ENCODE peak calls at places on chromosomes 12 and 14, in five cellular contexts. A is nucleus accumbens, Y is tibial nerve, M is uterus, B is HEK293T. N is an unnamed sample.

GRCh38 chr12:94460594-94460959 is 910 bp upstream of the CEP83 start:
- DNase-seq in A (no peak), Y (no peak), M (no peak), B (no peak), N (no peak)

GRCh38 chr14:32018391-32019092 is 58.6 kb upstream of the ARHGAP5 start:
- DNase-seq in A (no peak), Y (no peak), M (no peak), B (no peak), N (no peak)

GRCh38 chr14:70873627-70874026 is 33.6 kb upstream of the PCNX1 start:
- DNase-seq in A (no peak), Y (no peak), M (no peak), B (no peak), N (no peak)

GRCh38 chr14:99643343-99643742 is 1.6 kb upstream of the HHIPL1 start:
- DNase-seq in A (no peak), Y (no peak), M (no peak), B (no peak), N (no peak)

GRCh38 chr14:44846232-44846824 is 115.4 kb downstream of the KLHL28 start:
- DNase-seq in A (peak; percentile 2), Y (no peak), M (no peak), B (peak; percentile 57), N (no peak)

GRCh38 chr14:95993768-95994592 is 45.2 kb upstream of the C14orf132 start:
- DNase-seq in A (peak; percentile 6), Y (no peak), M (peak; percentile 17), B (peak; percentile 52), N (no peak)

GRCh38 chr12:32312049-32312670 is 87.2 kb upstream of the FGD4 start:
- DNase-seq in A (no peak), Y (no peak), M (no peak), B (peak; percentile 39), N (peak; percentile 47)

GRCh38 chr12:124939428-124940142 is 25.1 kb upstream of the UBC start:
- DNase-seq in A (no peak), Y (peak; percentile 80), M (peak; percentile 93), B (peak; percentile 78), N (peak; percentile 61)

GRCh38 chr14:54322668-54323380 is 74.0 kb upstream of the CDKN3 start:
- DNase-seq in A (no peak), Y (no peak), M (no peak), B (no peak), N (no peak)

GRCh38 chr12:131218291-131219172 is 264.8 kb downstream of the ADGRD1 start:
- DNase-seq in A (no peak), Y (no peak), M (no peak), B (no peak), N (no peak)

GRCh38 chr12:132426349-132427176 is 63.4 kb upstream of the FBRSL1 start:
- DNase-seq in A (no peak), Y (no peak), M (no peak), B (no peak), N (no peak)

GRCh38 chr12:16587110-16587453 is 18.9 kb downstream of the LMO3 start:
- DNase-seq in A (no peak), Y (no peak), M (no peak), B (no peak), N (no peak)

GRCh38 chr14:21476526-21476924 is 234 bp downstream of the RAB2B start:
- DNase-seq in A (no peak), Y (peak; percentile 69), M (peak; percentile 86), B (peak; percentile 68), N (no peak)

GRCh38 chr14:102408729-102409128 is 46.0 kb downstream of the TECPR2 start:
- DNase-seq in A (no peak), Y (no peak), M (no peak), B (no peak), N (no peak)

GRCh38 chr14:51448831-51449665 is 202.7 kb upstream of the FRMD6 start:
- DNase-seq in A (no peak), Y (no peak), M (no peak), B (no peak), N (no peak)

GRCh38 chr12:105343836-105344235 is 13.3 kb downstream of the C12orf75 start:
- DNase-seq in A (no peak), Y (no peak), M (no peak), B (no peak), N (no peak)

GRCh38 chr14:77051101-77051500 is 22.6 kb upstream of the IRF2BPL start:
- DNase-seq in A (peak; percentile 66), Y (no peak), M (no peak), B (no peak), N (no peak)

GRCh38 chr12:7376196-7376595 is 67.8 kb downstream of the CD163L1 start:
- DNase-seq in A (no peak), Y (no peak), M (no peak), B (no peak), N (no peak)

GRCh38 chr12:28164644-28165313 is 25.5 kb upstream of the CCDC91 start:
- DNase-seq in A (no peak), Y (no peak), M (no peak), B (no peak), N (no peak)

GRCh38 chr14:100588671-100589070 is 1.5 kb upstream of the BEGAIN start:
- DNase-seq in A (no peak), Y (no peak), M (no peak), B (no peak), N (no peak)

GRCh38 chr14:99247091-99247729 is 24.8 kb downstream of the BCL11B start:
- DNase-seq in A (no peak), Y (no peak), M (no peak), B (no peak), N (no peak)

GRCh38 chr14:77141592-77142288 is at the start of gene ZDHHC22:
- DNase-seq in A (peak; percentile 60), Y (no peak), M (no peak), B (peak; percentile 49), N (no peak)

GRCh38 chr14:35416108-35416750 is 11.7 kb upstream of the NFKBIA start:
- DNase-seq in A (no peak), Y (no peak), M (no peak), B (no peak), N (no peak)

GRCh38 chr12:5220835-5221234 is 177.2 kb downstream of the KCNA5 start:
- DNase-seq in A (no peak), Y (no peak), M (no peak), B (no peak), N (no peak)

GRCh38 chr14:38721822-38722431 is 381.1 kb downstream of the SEC23A start:
- DNase-seq in A (peak; percentile 50), Y (peak; percentile 58), M (peak; percentile 33), B (peak; percentile 57), N (peak; percentile 19)

GRCh38 chr14:101060171-101060601 is 156.7 kb upstream of the RTL1 start:
- DNase-seq in A (no peak), Y (no peak), M (no peak), B (no peak), N (no peak)

GRCh38 chr14:60510976-60511599 is 2.1 kb downstream of the SIX6 start:
- DNase-seq in A (no peak), Y (no peak), M (no peak), B (no peak), N (no peak)

GRCh38 chr14:55411426-55412389 is at the start of gene ATG14:
- DNase-seq in A (peak; percentile 87), Y (peak; percentile 65), M (peak; percentile 87), B (peak; percentile 93), N (no peak)

GRCh38 chr14:54881761-54882401 is 20.7 kb downstream of the GCH1 start:
- DNase-seq in A (no peak), Y (no peak), M (no peak), B (no peak), N (no peak)

GRCh38 chr12:113231275-113232231 is 10.3 kb downstream of the TPCN1 start:
- DNase-seq in A (peak; percentile 22), Y (no peak), M (no peak), B (no peak), N (no peak)

GRCh38 chr12:18888062-18888461 is 150.1 kb downstream of the CAPZA3 start:
- DNase-seq in A (no peak), Y (no peak), M (no peak), B (no peak), N (no peak)

GRCh38 chr12:123767613-123768012 is 5.5 kb downstream of the DNAH10 start:
- DNase-seq in A (no peak), Y (no peak), M (no peak), B (no peak), N (no peak)

GRCh38 chr14:34301107-34301734 is 160.8 kb downstream of the SPTSSA start:
- DNase-seq in A (no peak), Y (no peak), M (no peak), B (peak; percentile 53), N (peak; percentile 15)